ENCODE peak calls at places on chromosome 4, in five cellular contexts. P is foreskin fibroblast, T is right lobe of liver, W is GM12865, Y is AG04450. R is an unnamed sample.

GRCh38 chr4:48290146-48290772 is 20.6 kb upstream of the TEC start:
- DNase-seq in P (peak), T (no peak), W (peak), Y (no peak), R (no peak)

GRCh38 chr4:97116511-97116910 is 1026.8 kb downstream of the STPG2 start:
- DNase-seq in Y (no peak), W (no peak), T (no peak), P (no peak), R (no peak)

GRCh38 chr4:78527555-78527954 is 24.0 kb upstream of the ANXA3 start:
- DNase-seq in T (no peak), W (no peak), Y (no peak), P (peak), R (no peak)

GRCh38 chr4:128848461-128848860 is 39.0 kb downstream of the JADE1 start:
- DNase-seq in T (no peak), W (no peak), Y (no peak), P (no peak), R (no peak)

GRCh38 chr4:21752616-21753015 is 196.0 kb downstream of the KCNIP4 start:
- DNase-seq in Y (no peak), T (no peak), P (no peak), W (no peak), R (no peak)

GRCh38 chr4:155597933-155598451 is 68.7 kb upstream of the GUCY1A1 start:
- DNase-seq in P (no peak), T (no peak), Y (no peak), W (no peak), R (no peak)

GRCh38 chr4:89765966-89766365 is 71.0 kb downstream of the SNCA start:
- DNase-seq in P (peak), Y (peak), T (no peak), W (no peak), R (no peak)

GRCh38 chr4:8278009-8278395 is 8.4 kb downstream of the HTRA3 start:
- DNase-seq in Y (no peak), P (peak), T (peak), W (no peak), R (no peak)

GRCh38 chr4:151992301-151992700 is 231.5 kb upstream of the GATB start:
- DNase-seq in W (no peak), P (no peak), Y (no peak), T (no peak), R (no peak)

GRCh38 chr4:101791189-101791572 is 651 bp downstream of the BANK1 start:
- DNase-seq in P (no peak), T (no peak), W (no peak), Y (no peak), R (no peak)

GRCh38 chr4:87559090-87559837 is 30.1 kb upstream of the SPARCL1 start:
- DNase-seq in Y (no peak), W (peak), P (no peak), T (no peak), R (no peak)

GRCh38 chr4:122908223-122908622 is 14.2 kb downstream of the NUDT6 start:
- DNase-seq in P (no peak), Y (no peak), W (no peak), T (no peak), R (no peak)

GRCh38 chr4:112702892-112703291 is 65.9 kb downstream of the LARP7 start:
- DNase-seq in W (no peak), Y (no peak), P (peak), T (no peak), R (no peak)

GRCh38 chr4:173025131-173025530 is 143.5 kb upstream of the GALNT7 start:
- DNase-seq in Y (peak), W (peak), P (peak), T (no peak), R (no peak)

GRCh38 chr4:84499065-84499982 is at the start of gene NKX6-1:
- DNase-seq in T (peak), Y (no peak), W (no peak), P (peak), R (no peak)

GRCh38 chr4:8840816-8841455 is 30.7 kb downstream of the HMX1 start:
- DNase-seq in Y (no peak), W (no peak), T (peak), P (no peak), R (no peak)

GRCh38 chr4:37956941-37957340 is 3.3 kb upstream of the PTTG2 start:
- DNase-seq in Y (no peak), T (no peak), P (no peak), W (no peak), R (no peak)

GRCh38 chr4:73867783-73868182 is 1.4 kb upstream of the CXCL1 start:
- DNase-seq in W (peak), T (no peak), Y (no peak), P (no peak), R (no peak)
- TF ChIP-seq CTCF in W (no peak), T (peak), Y (no peak), P (no peak), R (peak)

DNA sequence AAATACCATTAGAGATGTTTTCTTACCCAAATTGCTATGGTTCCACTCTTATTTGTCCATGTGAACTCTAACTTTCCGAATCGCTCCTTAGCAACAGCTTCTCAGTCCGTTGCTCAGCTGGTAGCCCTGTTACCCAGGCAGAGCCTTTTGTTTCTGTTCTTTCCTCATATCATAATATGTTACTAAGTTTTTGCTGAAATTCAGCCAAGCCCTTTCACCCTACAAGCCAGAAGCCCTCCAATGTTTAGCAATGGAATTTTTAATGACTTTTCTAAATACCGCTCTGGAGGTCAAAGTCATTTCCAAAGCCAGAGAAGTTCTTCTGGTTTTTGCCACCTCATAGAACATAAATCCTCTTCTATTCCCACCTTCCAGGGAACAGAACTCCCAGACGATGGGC is 1029.5 kb downstream of the C4orf33 start:
- DNase-seq in P (no peak), T (no peak), W (no peak), Y (no peak), R (no peak)
- H3K4me3 ChIP-seq in P (no peak), T (no peak), W (no peak), Y (no peak), R (no peak)

GRCh38 chr4:6333301-6334202 is 63.9 kb downstream of the WFS1 start:
- DNase-seq in P (no peak), W (peak), Y (no peak), T (no peak), R (no peak)
- TF ChIP-seq CTCF in P (peak), W (peak), Y (peak), T (peak), R (peak)

GRCh38 chr4:13542577-13543042 is 1.7 kb downstream of the NKX3-2 start:
- DNase-seq in P (no peak), W (no peak), Y (no peak), T (no peak), R (no peak)

GRCh38 chr4:13544556-13545393 is 467 bp upstream of the NKX3-2 start:
- DNase-seq in T (peak), P (peak), Y (peak), W (peak), R (no peak)

GRCh38 chr4:13543648-13544555 is at the start of gene NKX3-2:
- DNase-seq in Y (no peak), T (no peak), P (peak), W (no peak), R (no peak)

GRCh38 chr4:13541720-13542576 is 2.4 kb downstream of the NKX3-2 start:
- DNase-seq in T (peak), W (peak), Y (no peak), P (no peak), R (no peak)

DNA sequence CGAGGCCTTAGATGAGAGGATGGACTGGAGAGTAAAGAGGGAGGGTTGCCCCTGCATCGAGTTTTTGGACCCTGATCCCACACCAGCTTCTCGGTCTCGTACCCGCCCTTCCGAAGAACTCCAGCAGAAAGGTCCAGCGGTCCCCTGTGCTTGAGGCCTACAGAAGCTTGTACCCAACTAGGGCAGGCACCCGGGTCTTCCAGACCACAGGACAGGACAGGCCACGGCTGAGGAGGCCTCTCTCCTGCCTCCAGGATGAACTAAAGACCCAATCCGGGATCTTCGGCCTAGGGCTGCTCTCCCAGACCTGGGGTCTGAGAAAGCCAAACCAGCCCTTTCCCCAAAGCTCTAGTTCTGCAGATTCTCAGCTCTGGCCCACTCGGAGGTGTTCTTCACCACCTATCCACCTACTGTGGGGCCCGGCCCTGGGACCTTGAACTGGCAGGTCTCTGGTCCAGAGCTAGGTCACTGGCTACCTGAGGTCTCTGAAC is 1.2 kb downstream of the NKX3-2 start:
- DNase-seq in T (no peak), P (no peak), Y (no peak), W (no peak), R (no peak)
- H3K4me3 ChIP-seq in T (no peak), P (no peak), Y (no peak), W (no peak), R (no peak)